ENCODE peak calls at places on chromosomes 13 and 19, in nine cellular contexts. One of them, this sample, is unnamed.

GRCh38 chr19:6464070-6464873 is at the start of gene CRB3:
- DNase-seq in GM04503: no peak
- DNase-seq in skeletal muscle cell: no peak
- DNase-seq in left colon: peak; percentile 97
- DNase-seq in glutamatergic neuron: no peak
- DNase-seq in effector memory CD8-positive, alpha-beta T cell: no peak
- DNase-seq in NCI-H2107: no peak
- DNase-seq in adrenal gland: no peak
- DNase-seq in stimulated activated naive CD8-positive, alpha-beta T cell treated with anti-CD3 and anti-CD28 coated beads, Interleukin-15, Interleukin-2, amounts not matched to agents 100 U/mL and 50 U/mL, for 24 hours: peak; percentile 30
- DNase-seq in this sample: no peak

GRCh38 chr13:23289917-23290357 is 109.2 kb downstream of the SGCG start:
- DNase-seq in skeletal muscle cell: peak; percentile 37
- DNase-seq in adrenal gland: no peak
- DNase-seq in NCI-H2107: no peak
- DNase-seq in left colon: no peak
- DNase-seq in GM04503: peak; percentile 13
- DNase-seq in stimulated activated naive CD8-positive, alpha-beta T cell treated with anti-CD3 and anti-CD28 coated beads, Interleukin-15, Interleukin-2, amounts not matched to agents 100 U/mL and 50 U/mL, for 24 hours: no peak
- DNase-seq in glutamatergic neuron: no peak
- DNase-seq in effector memory CD8-positive, alpha-beta T cell: no peak
- DNase-seq in this sample: no peak

GRCh38 chr13:44573790-44574465 is 2.2 kb downstream of the TSC22D1 start:
- DNase-seq in NCI-H2107: no peak
- DNase-seq in stimulated activated naive CD8-positive, alpha-beta T cell treated with anti-CD3 and anti-CD28 coated beads, Interleukin-15, Interleukin-2, amounts not matched to agents 100 U/mL and 50 U/mL, for 24 hours: no peak
- DNase-seq in adrenal gland: no peak
- DNase-seq in GM04503: no peak
- DNase-seq in skeletal muscle cell: peak; percentile 13
- DNase-seq in left colon: no peak
- DNase-seq in effector memory CD8-positive, alpha-beta T cell: no peak
- DNase-seq in glutamatergic neuron: peak; percentile 40
- DNase-seq in this sample: no peak

GRCh38 chr19:51565583-51565982 is 5.5 kb upstream of the ZNF175 start:
- DNase-seq in glutamatergic neuron: no peak
- DNase-seq in effector memory CD8-positive, alpha-beta T cell: no peak
- DNase-seq in left colon: no peak
- DNase-seq in adrenal gland: no peak
- DNase-seq in stimulated activated naive CD8-positive, alpha-beta T cell treated with anti-CD3 and anti-CD28 coated beads, Interleukin-15, Interleukin-2, amounts not matched to agents 100 U/mL and 50 U/mL, for 24 hours: no peak
- DNase-seq in GM04503: no peak
- DNase-seq in skeletal muscle cell: no peak
- DNase-seq in NCI-H2107: no peak
- DNase-seq in this sample: no peak

GRCh38 chr19:45881909-45882528 is 3.9 kb downstream of the IRF2BP1 start:
- DNase-seq in skeletal muscle cell: no peak
- DNase-seq in adrenal gland: no peak
- DNase-seq in NCI-H2107: no peak
- DNase-seq in GM04503: no peak
- DNase-seq in stimulated activated naive CD8-positive, alpha-beta T cell treated with anti-CD3 and anti-CD28 coated beads, Interleukin-15, Interleukin-2, amounts not matched to agents 100 U/mL and 50 U/mL, for 24 hours: no peak
- DNase-seq in glutamatergic neuron: no peak
- DNase-seq in left colon: peak; percentile 73
- DNase-seq in effector memory CD8-positive, alpha-beta T cell: no peak
- DNase-seq in this sample: no peak

GRCh38 chr13:75803982-75804381 is 167.9 kb downstream of the LMO7 start:
- DNase-seq in GM04503: no peak
- DNase-seq in glutamatergic neuron: no peak
- DNase-seq in adrenal gland: no peak
- DNase-seq in skeletal muscle cell: no peak
- DNase-seq in left colon: no peak
- DNase-seq in stimulated activated naive CD8-positive, alpha-beta T cell treated with anti-CD3 and anti-CD28 coated beads, Interleukin-15, Interleukin-2, amounts not matched to agents 100 U/mL and 50 U/mL, for 24 hours: no peak
- DNase-seq in effector memory CD8-positive, alpha-beta T cell: no peak
- DNase-seq in NCI-H2107: no peak
- DNase-seq in this sample: no peak

GRCh38 chr13:80235131-80235530 is 105.8 kb downstream of the SPRY2 start:
- DNase-seq in left colon: no peak
- DNase-seq in effector memory CD8-positive, alpha-beta T cell: no peak
- DNase-seq in GM04503: no peak
- DNase-seq in NCI-H2107: no peak
- DNase-seq in skeletal muscle cell: peak; percentile 62
- DNase-seq in stimulated activated naive CD8-positive, alpha-beta T cell treated with anti-CD3 and anti-CD28 coated beads, Interleukin-15, Interleukin-2, amounts not matched to agents 100 U/mL and 50 U/mL, for 24 hours: no peak
- DNase-seq in glutamatergic neuron: no peak
- DNase-seq in adrenal gland: no peak
- DNase-seq in this sample: no peak

GRCh38 chr19:1471514-1472107 is 7.4 kb downstream of the C19orf25 start:
- DNase-seq in NCI-H2107: no peak
- DNase-seq in skeletal muscle cell: no peak
- DNase-seq in left colon: no peak
- DNase-seq in effector memory CD8-positive, alpha-beta T cell: no peak
- DNase-seq in adrenal gland: no peak
- DNase-seq in stimulated activated naive CD8-positive, alpha-beta T cell treated with anti-CD3 and anti-CD28 coated beads, Interleukin-15, Interleukin-2, amounts not matched to agents 100 U/mL and 50 U/mL, for 24 hours: no peak
- DNase-seq in GM04503: no peak
- DNase-seq in glutamatergic neuron: peak; percentile 67
- DNase-seq in this sample: no peak

GRCh38 chr13:31322025-31322424 is 122.2 kb downstream of the B3GLCT start:
- DNase-seq in skeletal muscle cell: peak; percentile 93
- DNase-seq in NCI-H2107: no peak
- DNase-seq in left colon: no peak
- DNase-seq in stimulated activated naive CD8-positive, alpha-beta T cell treated with anti-CD3 and anti-CD28 coated beads, Interleukin-15, Interleukin-2, amounts not matched to agents 100 U/mL and 50 U/mL, for 24 hours: no peak
- DNase-seq in effector memory CD8-positive, alpha-beta T cell: no peak
- DNase-seq in adrenal gland: peak; percentile 51
- DNase-seq in GM04503: no peak
- DNase-seq in glutamatergic neuron: no peak
- DNase-seq in this sample: no peak

GRCh38 chr19:31099470-31100190 is 249.6 kb downstream of the TSHZ3 start:
- DNase-seq in NCI-H2107: no peak
- DNase-seq in skeletal muscle cell: peak; percentile 17
- DNase-seq in adrenal gland: no peak
- DNase-seq in GM04503: no peak
- DNase-seq in glutamatergic neuron: no peak
- DNase-seq in effector memory CD8-positive, alpha-beta T cell: no peak
- DNase-seq in left colon: no peak
- DNase-seq in stimulated activated naive CD8-positive, alpha-beta T cell treated with anti-CD3 and anti-CD28 coated beads, Interleukin-15, Interleukin-2, amounts not matched to agents 100 U/mL and 50 U/mL, for 24 hours: no peak
- DNase-seq in this sample: no peak